ENCODE peak calls at places on chromosomes 2 and 18, in eight cellular contexts. L is fibroblast of the conjunctiva, B is Ammon's horn, X is activated gamma-delta T cell treated with Interleukin-2 at 50 U/mL for 16 hours, U is dermis microvascular lymphatic vessel endothelial cell, M is H54, A is left colon, P is LoVo. J is an unnamed sample.

GRCh38 chr2:238941262-238941792 is 93.4 kb downstream of the TWIST2 start:
- DNase-seq in A (no peak), U (no peak), B (no peak), L (no peak), P (no peak), M (no peak), X (no peak), J (no peak)

GRCh38 chr2:190179754-190180312 is 117.3 kb upstream of the MSTN start:
- DNase-seq in X (no peak), M (no peak), L (no peak), B (peak; percentile 76), P (no peak), A (no peak), U (no peak), J (no peak)

GRCh38 chr2:179612108-179612507 is 249.3 kb downstream of the ZNF385B start:
- DNase-seq in L (no peak), U (no peak), X (no peak), A (no peak), M (no peak), B (no peak), P (no peak), J (no peak)

GRCh38 chr2:211144078-211144477 is 587.7 kb downstream of the CPS1 start:
- DNase-seq in A (no peak), L (peak; percentile 35), U (no peak), X (no peak), B (no peak), P (no peak), M (no peak), J (peak; percentile 63)

GRCh38 chr18:5167827-5168226 is 29.2 kb downstream of the AKAIN1 start:
- DNase-seq in X (no peak), A (no peak), M (no peak), L (no peak), U (no peak), B (no peak), P (no peak), J (no peak)

GRCh38 chr2:43210467-43211303 is 15.7 kb downstream of the ZFP36L2 start:
- DNase-seq in M (no peak), X (no peak), L (no peak), U (no peak), P (no peak), A (peak; percentile 63), B (peak; percentile 61), J (no peak)

GRCh38 chr2:13858626-13859025 is 773.9 kb upstream of the LRATD1 start:
- DNase-seq in L (no peak), X (no peak), U (no peak), P (no peak), A (no peak), M (no peak), B (no peak), J (no peak)

GRCh38 chr2:200033939-200034338 is 78.6 kb downstream of the MAIP1 start:
- DNase-seq in P (no peak), X (no peak), A (no peak), U (no peak), B (no peak), M (no peak), L (no peak), J (no peak)

GRCh38 chr2:187575081-187576067 is 21.1 kb upstream of the TFPI start:
- DNase-seq in B (no peak), A (no peak), U (peak; percentile 68), M (no peak), L (peak; percentile 48), X (no peak), P (no peak), J (no peak)

GRCh38 chr2:29017716-29018275 is 36.7 kb downstream of the TOGARAM2 start:
- DNase-seq in P (no peak), B (no peak), U (no peak), M (no peak), X (no peak), A (no peak), L (no peak), J (no peak)

GRCh38 chr2:44615950-44616518 is 254.3 kb downstream of the CAMKMT start:
- DNase-seq in A (no peak), X (no peak), M (no peak), U (no peak), L (no peak), B (no peak), P (no peak), J (no peak)

GRCh38 chr2:85011747-85012146 is 40.8 kb downstream of the KCMF1 start:
- DNase-seq in P (no peak), A (no peak), B (no peak), X (no peak), L (no peak), M (no peak), U (no peak), J (no peak)

GRCh38 chr2:160372585-160372984 is 121.0 kb downstream of the RBMS1 start:
- DNase-seq in X (no peak), B (no peak), U (peak; percentile 93), P (no peak), L (no peak), M (no peak), A (no peak), J (no peak)

GRCh38 chr2:239943991-239944441 is 81.1 kb downstream of the NDUFA10 start:
- DNase-seq in L (no peak), M (no peak), A (no peak), B (no peak), P (no peak), X (no peak), U (no peak), J (no peak)

GRCh38 chr2:3904061-3904460 is 200.7 kb downstream of the DCDC2C start:
- DNase-seq in L (no peak), B (no peak), A (no peak), M (no peak), U (no peak), P (no peak), X (no peak), J (no peak)

GRCh38 chr2:239587311-239587731 is 186.5 kb upstream of the HDAC4 start:
- DNase-seq in A (no peak), L (no peak), P (no peak), X (no peak), B (no peak), M (no peak), U (no peak), J (no peak)

GRCh38 chr2:78699696-78700095 is 325.8 kb upstream of the REG3G start:
- DNase-seq in A (no peak), B (no peak), X (no peak), M (no peak), L (no peak), P (no peak), U (no peak), J (no peak)

GRCh38 chr18:49243391-49243790 is 217.1 kb downstream of the DYM start:
- DNase-seq in U (no peak), X (no peak), A (no peak), M (no peak), B (no peak), P (no peak), L (no peak), J (no peak)

GRCh38 chr18:23822590-23823385 is 133.5 kb downstream of the LAMA3 start:
- DNase-seq in U (peak; percentile 71), L (no peak), M (no peak), P (no peak), X (no peak), A (no peak), B (no peak), J (no peak)

GRCh38 chr18:3192286-3192685 is 27.5 kb downstream of the MYOM1 start:
- DNase-seq in X (no peak), P (no peak), U (peak; percentile 10), L (no peak), A (no peak), B (no peak), M (no peak), J (no peak)

GRCh38 chr2:105919826-105920225 is 175.1 kb downstream of the NCK2 start:
- DNase-seq in P (peak; percentile 11), B (no peak), A (peak; percentile 21), M (no peak), L (peak; percentile 37), X (peak; percentile 49), U (no peak), J (no peak)

GRCh38 chr2:24908316-24908937 is 11.6 kb downstream of the ADCY3 start:
- DNase-seq in A (no peak), L (no peak), P (no peak), X (no peak), U (no peak), M (no peak), B (no peak), J (no peak)

GRCh38 chr2:219128401-219128800 is 32.2 kb downstream of the NHEJ1 start:
- DNase-seq in X (no peak), M (no peak), B (no peak), P (no peak), A (no peak), U (no peak), L (no peak), J (no peak)